ENCODE peak calls at places on chromosomes 3 and 15, in seven cellular contexts. O is fibroblast of lung, V is heart left ventricle, N is ovary, C is psoas muscle, Q is mammary epithelial cell, X is HCT116. H is an unnamed sample.

GRCh38 chr3:66413151-66413751 is 87.6 kb downstream of the LRIG1 start:
- DNase-seq in O (peak), V (no peak), N (no peak), C (no peak), Q (no peak), X (no peak), H (no peak)

GRCh38 chr3:98545940-98546339 is 14.2 kb downstream of the GPR15 start:
- DNase-seq in O (no peak), V (no peak), N (no peak), C (no peak), Q (no peak), X (no peak), H (peak)

GRCh38 chr3:11386413-11387155 is 114.4 kb downstream of the ATG7 start:
- DNase-seq in O (peak), V (no peak), N (no peak), C (no peak), Q (no peak), X (no peak), H (no peak)

GRCh38 chr3:123791898-123792297 is 92.2 kb downstream of the MYLK start:
- DNase-seq in O (peak), V (no peak), N (no peak), C (peak), Q (no peak), X (no peak), H (no peak)

GRCh38 chr3:69838217-69838616 is 99.0 kb downstream of the MITF start:
- DNase-seq in O (peak), V (no peak), N (no peak), C (no peak), Q (peak), X (no peak), H (no peak)

GRCh38 chr3:71786551-71786950 is 1.6 kb upstream of the PROK2 start:
- DNase-seq in O (no peak), V (no peak), N (no peak), C (no peak), Q (no peak), X (no peak), H (no peak)

GRCh38 chr3:52225452-52226228 is at the start of gene TLR9:
- DNase-seq in O (no peak), V (no peak), N (no peak), C (peak), Q (no peak), X (no peak), H (peak)

GRCh38 chr3:115363071-115363470 is 216.0 kb upstream of the ZBTB20 start:
- DNase-seq in O (peak), V (no peak), N (no peak), C (no peak), Q (peak), X (no peak), H (no peak)

GRCh38 chr3:169618894-169619792 is 44.4 kb downstream of the MECOM start:
- DNase-seq in O (no peak), V (no peak), N (no peak), C (no peak), Q (no peak), X (no peak), H (no peak)

GRCh38 chr3:63132456-63133250 is 145.5 kb upstream of the SYNPR start:
- DNase-seq in O (peak), V (no peak), N (no peak), C (no peak), Q (no peak), X (no peak), H (no peak)

GRCh38 chr15:68658151-68658550 is 79.4 kb downstream of the CORO2B start:
- DNase-seq in O (no peak), V (peak), N (no peak), C (no peak), Q (no peak), X (no peak), H (no peak)

GRCh38 chr3:106714400-106714799 is 662.8 kb upstream of the CCDC54 start:
- DNase-seq in O (peak), V (no peak), N (no peak), C (no peak), Q (no peak), X (no peak), H (no peak)

GRCh38 chr15:24955549-24955929 is 752 bp downstream of the SNRPN start:
- DNase-seq in O (no peak), V (no peak), N (peak), C (peak), Q (no peak), X (no peak), H (no peak)

GRCh38 chr3:54573922-54574321 is 353.9 kb downstream of the LRTM1 start:
- DNase-seq in O (no peak), V (no peak), N (no peak), C (no peak), Q (no peak), X (no peak), H (no peak)

GRCh38 chr3:132543016-132543739 is 53.9 kb upstream of the ACKR4 start:
- DNase-seq in O (peak), V (no peak), N (no peak), C (no peak), Q (peak), X (peak), H (no peak)

GRCh38 chr15:57354436-57355123 is 21.7 kb upstream of the CGNL1 start:
- DNase-seq in O (no peak), V (no peak), N (no peak), C (no peak), Q (no peak), X (no peak), H (no peak)

GRCh38 chr3:185658504-185658912 is 72.4 kb downstream of the SENP2 start:
- DNase-seq in O (peak), V (no peak), N (peak), C (peak), Q (peak), X (no peak), H (no peak)

GRCh38 chr3:95172549-95172948 is 1109.7 kb downstream of the NSUN3 start:
- DNase-seq in O (no peak), V (no peak), N (no peak), C (no peak), Q (no peak), X (no peak), H (no peak)

GRCh38 chr15:78358114-78358513 is 18.0 kb downstream of the CRABP1 start:
- DNase-seq in O (no peak), V (no peak), N (no peak), C (no peak), Q (peak), X (no peak), H (no peak)

GRCh38 chr3:113185436-113185835 is 25.9 kb upstream of the BOC start:
- DNase-seq in O (no peak), V (no peak), N (no peak), C (no peak), Q (no peak), X (no peak), H (no peak)

GRCh38 chr3:51799879-51800757 is 21.1 kb upstream of the IQCF6 start:
- DNase-seq in O (peak), V (no peak), N (no peak), C (no peak), Q (peak), X (peak), H (peak)

GRCh38 chr3:3227670-3228069 is 48.2 kb upstream of the CRBN start:
- DNase-seq in O (no peak), V (peak), N (no peak), C (no peak), Q (no peak), X (no peak), H (no peak)

GRCh38 chr15:45084163-45084562 is 29.8 kb downstream of the DUOX2 start:
- DNase-seq in O (no peak), V (no peak), N (no peak), C (no peak), Q (no peak), X (no peak), H (no peak)

GRCh38 chr15:81091889-81092558 is 42.0 kb upstream of the CFAP161 start:
- DNase-seq in O (peak), V (peak), N (peak), C (peak), Q (peak), X (peak), H (no peak)

GRCh38 chr15:52236015-52236414 is 44.8 kb upstream of the GNB5 start:
- DNase-seq in O (no peak), V (no peak), N (no peak), C (no peak), Q (no peak), X (no peak), H (no peak)

GRCh38 chr3:194130807-194131589 is 5.0 kb upstream of the HES1 start:
- DNase-seq in O (peak), V (no peak), N (no peak), C (peak), Q (peak), X (no peak), H (peak)

GRCh38 chr3:134311265-134311664 is 60.6 kb upstream of the RYK start:
- DNase-seq in O (peak), V (no peak), N (no peak), C (no peak), Q (peak), X (no peak), H (no peak)

DNA sequence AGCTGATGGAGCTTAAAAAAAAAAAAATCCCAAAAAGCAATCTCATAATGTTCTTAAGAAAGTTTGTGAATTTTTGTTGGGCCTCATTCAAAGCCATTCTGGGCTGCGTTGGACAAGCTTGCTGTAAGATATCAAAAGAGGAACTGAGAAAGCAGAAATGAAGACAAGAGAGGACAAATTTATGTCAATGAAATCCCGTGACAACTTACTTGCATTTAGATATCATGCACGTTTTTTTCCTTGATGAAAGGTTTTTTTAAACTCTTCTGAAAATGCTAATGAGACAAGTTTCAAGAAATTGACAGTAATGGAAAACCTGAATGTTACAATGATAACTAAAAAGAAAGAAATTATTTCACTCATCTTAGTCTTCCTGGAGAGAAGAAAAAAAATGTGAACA is 662.9 kb downstream of the SQOR start:
- DNase-seq in O (no peak), V (no peak), N (no peak), C (no peak), Q (no peak), X (no peak), H (peak)
- TF ChIP-seq CTCF in O (no peak), V (no peak), N (no peak), C (no peak), Q (no peak), X (no peak), H (no peak)

GRCh38 chr15:33026614-33027013 is 167.9 kb downstream of the FMN1 start:
- DNase-seq in O (no peak), V (no peak), N (no peak), C (no peak), Q (no peak), X (no peak), H (no peak)

GRCh38 chr15:33029247-33029646 is 165.3 kb downstream of the FMN1 start:
- DNase-seq in O (no peak), V (no peak), N (no peak), C (no peak), Q (no peak), X (no peak), H (no peak)

GRCh38 chr15:33030315-33030714 is 164.2 kb downstream of the FMN1 start:
- DNase-seq in O (no peak), V (no peak), N (no peak), C (no peak), Q (no peak), X (no peak), H (no peak)

GRCh38 chr15:33028495-33028894 is 166.0 kb downstream of the FMN1 start:
- DNase-seq in O (peak), V (no peak), N (no peak), C (no peak), Q (no peak), X (no peak), H (no peak)

GRCh38 chr15:33027636-33028035 is 166.9 kb downstream of the FMN1 start:
- DNase-seq in O (no peak), V (no peak), N (no peak), C (no peak), Q (no peak), X (no peak), H (no peak)
- H3K27ac ChIP-seq in O (no peak), V (no peak), N (no peak), C (no peak), Q (no peak), X (no peak), H (no peak)

GRCh38 chr15:75929799-75930565 is 26.3 kb downstream of the FBXO22 start:
- DNase-seq in O (no peak), V (no peak), N (no peak), C (no peak), Q (no peak), X (no peak), H (no peak)

GRCh38 chr15:75927601-75928000 is 23.9 kb downstream of the FBXO22 start:
- DNase-seq in O (peak), V (no peak), N (no peak), C (no peak), Q (no peak), X (no peak), H (no peak)

GRCh38 chr15:75930866-75931265 is 27.2 kb downstream of the FBXO22 start:
- DNase-seq in O (no peak), V (no peak), N (no peak), C (no peak), Q (no peak), X (no peak), H (no peak)

GRCh38 chr15:75925440-75925839 is 21.8 kb downstream of the FBXO22 start:
- DNase-seq in O (no peak), V (no peak), N (no peak), C (no peak), Q (no peak), X (no peak), H (peak)

GRCh38 chr15:75928680-75929608 is 25.3 kb downstream of the FBXO22 start:
- DNase-seq in O (peak), V (no peak), N (no peak), C (no peak), Q (no peak), X (peak), H (peak)
- TF ChIP-seq CTCF in O (peak), V (no peak), N (no peak), C (no peak), Q (no peak), X (peak), H (peak)

GRCh38 chr3:17372362-17372761 is 370.1 kb downstream of the TBC1D5 start:
- DNase-seq in O (no peak), V (no peak), N (no peak), C (no peak), Q (no peak), X (no peak), H (no peak)
- H3K27ac ChIP-seq in O (no peak), V (no peak), N (no peak), C (no peak), Q (no peak), X (no peak), H (no peak)

DNA sequence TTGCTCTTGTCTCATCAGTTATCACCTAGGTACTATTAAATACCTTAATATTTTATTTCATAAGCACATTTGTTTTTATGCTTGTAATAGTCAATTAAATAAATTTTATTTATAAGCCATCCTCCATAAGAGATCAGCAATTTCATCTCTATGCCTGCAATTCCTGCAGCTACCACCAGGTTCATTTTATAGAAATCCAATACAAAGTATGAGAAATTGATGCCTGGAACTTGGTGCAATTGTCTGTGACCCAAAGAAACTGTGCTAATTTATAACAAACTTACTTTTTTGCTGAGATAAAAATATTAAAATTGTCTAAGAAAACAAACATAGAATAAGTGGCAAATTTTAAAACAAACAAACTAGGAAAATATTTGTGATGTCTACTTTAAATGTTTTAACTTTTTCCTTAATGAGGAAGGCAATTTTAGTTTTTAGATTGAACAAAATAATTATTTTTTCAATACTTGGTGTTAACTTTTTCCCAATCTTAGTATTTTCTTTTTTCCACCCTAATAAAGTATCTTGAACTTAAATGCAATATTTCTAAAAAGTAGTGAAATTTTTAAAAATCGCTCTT is 1026.6 kb downstream of the ROBO1 start:
- DNase-seq in O (no peak), V (no peak), N (no peak), C (no peak), Q (no peak), X (no peak), H (peak)
- TF ChIP-seq CTCF in O (peak), V (peak), N (no peak), C (peak), Q (peak), X (peak), H (peak)

GRCh38 chr3:126656376-126657134 is 1.6 kb upstream of the TXNRD3 start:
- DNase-seq in O (no peak), V (no peak), N (no peak), C (no peak), Q (no peak), X (no peak), H (no peak)

GRCh38 chr3:126658584-126658983 is 3.7 kb upstream of the TXNRD3 start:
- DNase-seq in O (no peak), V (no peak), N (no peak), C (no peak), Q (no peak), X (no peak), H (no peak)

GRCh38 chr3:126655887-126656286 is 963 bp upstream of the TXNRD3 start:
- DNase-seq in O (no peak), V (no peak), N (no peak), C (no peak), Q (no peak), X (no peak), H (no peak)

GRCh38 chr3:126657901-126658300 is 3.0 kb upstream of the TXNRD3 start:
- DNase-seq in O (no peak), V (no peak), N (no peak), C (no peak), Q (no peak), X (no peak), H (no peak)

GRCh38 chr3:126654571-126655393 is at the start of gene TXNRD3:
- DNase-seq in O (peak), V (peak), N (peak), C (peak), Q (peak), X (peak), H (no peak)
- H3K27ac ChIP-seq in O (peak), V (peak), N (peak), C (peak), Q (peak), X (peak), H (no peak)

DNA sequence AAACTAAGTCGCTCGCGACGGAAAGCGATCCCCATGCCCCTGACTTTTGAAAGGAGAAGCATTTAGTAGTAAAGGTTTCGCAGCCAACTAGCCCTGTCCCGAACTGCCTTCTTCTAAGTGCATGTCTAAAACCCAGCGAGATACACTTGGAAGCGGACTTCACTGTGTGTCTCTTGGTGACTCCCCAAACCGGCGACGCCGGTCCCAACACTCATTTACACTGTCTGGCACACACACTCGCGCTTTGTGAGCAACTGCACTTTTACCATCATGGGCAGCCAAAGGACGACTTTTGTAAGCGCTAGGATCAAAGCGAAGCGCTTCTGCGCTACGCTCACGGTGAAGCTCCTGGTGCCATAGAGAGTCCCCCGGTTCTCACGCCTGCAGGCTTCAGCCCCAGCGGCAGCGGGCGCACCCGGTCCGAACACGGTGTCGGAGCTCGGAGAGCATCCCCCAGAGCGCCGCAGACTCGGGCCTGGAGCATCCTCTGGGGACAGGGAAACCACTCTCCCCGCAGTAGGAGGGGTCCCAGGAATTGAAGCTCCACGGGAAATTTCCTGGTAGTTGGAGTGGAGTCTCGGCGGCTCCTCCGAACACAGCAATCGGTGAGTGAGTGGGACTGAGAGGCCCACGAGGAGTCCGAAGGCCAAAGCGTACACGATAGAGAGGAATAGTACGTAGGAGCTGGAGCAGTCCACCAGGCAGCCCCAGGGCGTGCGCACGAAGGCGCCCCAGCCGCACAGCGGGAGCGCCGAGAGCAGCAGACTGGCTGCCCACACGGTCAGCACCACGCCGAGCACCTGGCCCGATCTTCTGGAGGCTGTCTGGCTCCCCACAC is 1.4 kb downstream of the GPR149 start:
- DNase-seq in O (no peak), V (no peak), N (no peak), C (no peak), Q (no peak), X (no peak), H (no peak)
- TF ChIP-seq CTCF in O (no peak), V (no peak), N (no peak), C (no peak), Q (no peak), X (no peak), H (no peak)

GRCh38 chr15:28897861-28898608 is 12.3 kb downstream of the APBA2 start:
- DNase-seq in O (no peak), V (no peak), N (no peak), C (no peak), Q (no peak), X (no peak), H (no peak)

GRCh38 chr15:28895146-28895545 is 9.4 kb downstream of the APBA2 start:
- DNase-seq in O (no peak), V (no peak), N (no peak), C (no peak), Q (no peak), X (no peak), H (no peak)

GRCh38 chr15:28896944-28897343 is 11.2 kb downstream of the APBA2 start:
- DNase-seq in O (peak), V (no peak), N (no peak), C (no peak), Q (peak), X (no peak), H (no peak)

GRCh38 chr15:28894631-28895030 is 8.9 kb downstream of the APBA2 start:
- DNase-seq in O (no peak), V (no peak), N (no peak), C (no peak), Q (no peak), X (no peak), H (no peak)

DNA sequence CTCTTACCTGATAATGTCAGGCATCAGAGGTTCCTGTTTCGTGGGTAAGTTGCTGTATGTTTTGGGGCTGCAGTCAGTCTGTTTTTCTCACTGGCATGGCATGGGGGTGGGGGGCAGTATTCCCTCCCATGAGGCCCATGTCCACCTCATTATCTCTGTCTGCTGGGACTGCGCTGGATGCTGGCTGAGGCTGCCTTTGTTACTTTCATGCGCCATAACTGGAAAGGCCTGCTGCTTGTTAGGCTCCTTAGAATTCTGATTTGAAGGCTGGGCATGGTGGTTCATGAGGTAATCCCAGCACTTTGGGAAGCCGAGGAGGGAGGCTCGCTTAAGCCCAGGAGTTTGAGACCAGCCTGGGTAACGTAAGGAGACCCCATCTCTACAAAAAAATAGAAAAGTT is 9.8 kb downstream of the APBA2 start:
- DNase-seq in O (no peak), V (no peak), N (no peak), C (no peak), Q (no peak), X (no peak), H (no peak)
- H3K27ac ChIP-seq in O (no peak), V (no peak), N (no peak), C (no peak), Q (no peak), X (no peak), H (no peak)